ENCODE peak calls at places on chromosome 12, in ten cellular contexts. One of them, this sample, is unnamed.

GRCh38 chr12:67137256-67137655 is 131.9 kb upstream of the CAND1 start:
- DNase-seq in aorta: no peak
- DNase-seq in WERI-Rb-1: no peak
- DNase-seq in spleen: no peak
- DNase-seq in GM23248: peak; percentile 8
- DNase-seq in stomach: no peak
- DNase-seq in neuronal stem cell: no peak
- DNase-seq in RWPE1: peak; percentile 37
- DNase-seq in colonic mucosa: no peak
- DNase-seq in tibial nerve: no peak
- DNase-seq in this sample: no peak

GRCh38 chr12:131783915-131784541 is 44.2 kb upstream of the MMP17 start:
- DNase-seq in neuronal stem cell: no peak
- DNase-seq in stomach: no peak
- DNase-seq in aorta: no peak
- DNase-seq in tibial nerve: no peak
- DNase-seq in colonic mucosa: no peak
- DNase-seq in GM23248: peak; percentile 96
- DNase-seq in spleen: no peak
- DNase-seq in RWPE1: peak; percentile 65
- DNase-seq in WERI-Rb-1: no peak
- DNase-seq in this sample: no peak

GRCh38 chr12:22100952-22101748 is 55.1 kb downstream of the CMAS start:
- DNase-seq in neuronal stem cell: peak; percentile 43
- DNase-seq in aorta: peak; percentile 48
- DNase-seq in tibial nerve: peak; percentile 67
- DNase-seq in GM23248: peak; percentile 65
- DNase-seq in WERI-Rb-1: peak; percentile 69
- DNase-seq in spleen: no peak
- DNase-seq in RWPE1: no peak
- DNase-seq in colonic mucosa: peak; percentile 54
- DNase-seq in stomach: peak; percentile 46
- DNase-seq in this sample: peak; percentile 33

GRCh38 chr12:59904874-59905521 is 309.2 kb downstream of the SLC16A7 start:
- DNase-seq in neuronal stem cell: no peak
- DNase-seq in colonic mucosa: no peak
- DNase-seq in RWPE1: no peak
- DNase-seq in tibial nerve: no peak
- DNase-seq in WERI-Rb-1: no peak
- DNase-seq in GM23248: peak; percentile 90
- DNase-seq in spleen: no peak
- DNase-seq in stomach: no peak
- DNase-seq in aorta: no peak
- DNase-seq in this sample: no peak

GRCh38 chr12:74747305-74747704 is 209.7 kb downstream of the ATXN7L3B start:
- DNase-seq in colonic mucosa: no peak
- DNase-seq in spleen: no peak
- DNase-seq in WERI-Rb-1: no peak
- DNase-seq in tibial nerve: no peak
- DNase-seq in aorta: no peak
- DNase-seq in RWPE1: no peak
- DNase-seq in GM23248: peak; percentile 13
- DNase-seq in stomach: no peak
- DNase-seq in neuronal stem cell: no peak
- DNase-seq in this sample: no peak

GRCh38 chr12:26691234-26691970 is 141.6 kb downstream of the ITPR2 start:
- DNase-seq in spleen: no peak
- DNase-seq in WERI-Rb-1: no peak
- DNase-seq in RWPE1: peak; percentile 86
- DNase-seq in neuronal stem cell: peak; percentile 8
- DNase-seq in colonic mucosa: no peak
- DNase-seq in tibial nerve: no peak
- DNase-seq in stomach: no peak
- DNase-seq in GM23248: peak; percentile 95
- DNase-seq in aorta: peak; percentile 44
- DNase-seq in this sample: no peak

GRCh38 chr12:108641446-108642268 is 8.0 kb upstream of the SELPLG start:
- DNase-seq in tibial nerve: no peak
- DNase-seq in aorta: no peak
- DNase-seq in colonic mucosa: no peak
- DNase-seq in neuronal stem cell: no peak
- DNase-seq in RWPE1: no peak
- DNase-seq in WERI-Rb-1: no peak
- DNase-seq in stomach: no peak
- DNase-seq in spleen: peak; percentile 64
- DNase-seq in GM23248: no peak
- DNase-seq in this sample: no peak

GRCh38 chr12:45988259-45988658 is 2.1 kb downstream of the SCAF11 start:
- DNase-seq in WERI-Rb-1: no peak
- DNase-seq in spleen: no peak
- DNase-seq in colonic mucosa: no peak
- DNase-seq in stomach: no peak
- DNase-seq in aorta: no peak
- DNase-seq in GM23248: peak; percentile 86
- DNase-seq in tibial nerve: no peak
- DNase-seq in RWPE1: no peak
- DNase-seq in neuronal stem cell: no peak
- DNase-seq in this sample: no peak

GRCh38 chr12:96365604-96366230 is 34.5 kb downstream of the CDK17 start:
- DNase-seq in neuronal stem cell: no peak
- DNase-seq in WERI-Rb-1: no peak
- DNase-seq in aorta: no peak
- DNase-seq in spleen: no peak
- DNase-seq in stomach: no peak
- DNase-seq in colonic mucosa: no peak
- DNase-seq in tibial nerve: no peak
- DNase-seq in RWPE1: no peak
- DNase-seq in GM23248: peak; percentile 20
- DNase-seq in this sample: no peak

GRCh38 chr12:96366255-96366654 is 34.0 kb downstream of the CDK17 start:
- DNase-seq in stomach: no peak
- DNase-seq in colonic mucosa: no peak
- DNase-seq in tibial nerve: no peak
- DNase-seq in aorta: no peak
- DNase-seq in WERI-Rb-1: no peak
- DNase-seq in GM23248: no peak
- DNase-seq in spleen: no peak
- DNase-seq in RWPE1: no peak
- DNase-seq in neuronal stem cell: no peak
- DNase-seq in this sample: no peak

GRCh38 chr12:96368687-96369086 is 31.6 kb downstream of the CDK17 start:
- DNase-seq in colonic mucosa: no peak
- DNase-seq in tibial nerve: no peak
- DNase-seq in WERI-Rb-1: no peak
- DNase-seq in GM23248: no peak
- DNase-seq in stomach: no peak
- DNase-seq in aorta: no peak
- DNase-seq in spleen: no peak
- DNase-seq in RWPE1: no peak
- DNase-seq in neuronal stem cell: no peak
- DNase-seq in this sample: no peak

GRCh38 chr12:96371138-96371786 is 29.0 kb downstream of the CDK17 start:
- DNase-seq in spleen: no peak
- DNase-seq in colonic mucosa: no peak
- DNase-seq in tibial nerve: no peak
- DNase-seq in WERI-Rb-1: peak; percentile 44
- DNase-seq in RWPE1: no peak
- DNase-seq in stomach: no peak
- DNase-seq in GM23248: no peak
- DNase-seq in neuronal stem cell: no peak
- DNase-seq in aorta: no peak
- DNase-seq in this sample: no peak

DNA sequence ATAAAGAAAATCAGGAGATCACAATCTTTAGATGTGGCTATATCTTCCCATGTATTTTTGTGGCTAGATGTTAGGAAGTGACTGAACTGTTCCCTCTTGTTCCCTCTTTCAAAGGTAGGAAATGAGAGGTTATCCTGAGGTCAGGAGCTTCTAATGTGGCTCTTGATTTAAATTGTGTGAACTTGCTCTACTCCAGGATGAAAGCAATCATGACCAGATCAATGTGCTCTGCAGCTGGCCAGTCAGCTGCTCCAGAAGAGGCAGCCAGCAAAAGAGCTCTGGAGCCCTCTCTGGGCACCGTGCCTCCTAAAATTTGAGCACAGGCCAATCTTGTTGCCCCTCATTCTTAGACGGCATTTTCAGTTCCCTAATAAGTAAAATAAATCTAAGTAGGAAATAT is 32.0 kb downstream of the CDK17 start:
- DNase-seq in RWPE1: no peak
- DNase-seq in stomach: no peak
- DNase-seq in colonic mucosa: no peak
- DNase-seq in tibial nerve: no peak
- DNase-seq in spleen: no peak
- DNase-seq in WERI-Rb-1: no peak
- DNase-seq in neuronal stem cell: no peak
- DNase-seq in GM23248: peak; percentile 27
- DNase-seq in aorta: no peak
- DNase-seq in this sample: peak; percentile 44
- H3K27ac ChIP-seq in RWPE1: no peak overlapping the region
- H3K27ac ChIP-seq in stomach: no peak overlapping the region
- H3K27ac ChIP-seq in colonic mucosa: no peak overlapping the region
- H3K27ac ChIP-seq in tibial nerve: no peak overlapping the region
- H3K27ac ChIP-seq in spleen: no peak overlapping the region
- H3K27ac ChIP-seq in WERI-Rb-1: no peak overlapping the region
- H3K27ac ChIP-seq in neuronal stem cell: no peak overlapping the region
- H3K27ac ChIP-seq in GM23248: peak overlapping the region; percentile 1
- H3K27ac ChIP-seq in aorta: no peak overlapping the region
- H3K27ac ChIP-seq in this sample: no peak overlapping the region

DNA sequence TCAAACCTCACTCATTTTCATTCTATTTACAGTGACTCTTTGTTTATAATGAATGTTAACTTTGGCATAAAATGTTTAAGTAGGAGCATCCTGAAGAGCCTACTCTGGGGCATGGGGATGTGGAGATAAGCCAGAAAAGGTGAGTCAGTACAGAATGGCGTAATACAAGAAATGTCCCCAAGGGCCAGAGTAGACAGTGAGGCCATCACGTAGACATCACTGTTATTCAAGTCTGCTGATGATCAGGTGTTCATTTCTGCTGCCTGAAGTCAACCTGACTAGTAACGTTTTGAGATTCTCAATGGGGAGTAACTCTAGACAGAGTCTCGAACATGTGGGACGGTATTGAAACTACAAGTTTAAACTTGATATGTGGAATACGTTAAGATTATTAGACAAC is 47.6 kb upstream of the PKP2 start:
- DNase-seq in colonic mucosa: no peak
- DNase-seq in RWPE1: no peak
- DNase-seq in WERI-Rb-1: no peak
- DNase-seq in neuronal stem cell: no peak
- DNase-seq in GM23248: no peak
- DNase-seq in aorta: no peak
- DNase-seq in tibial nerve: no peak
- DNase-seq in spleen: no peak
- DNase-seq in stomach: no peak
- DNase-seq in this sample: no peak
- H3K27ac ChIP-seq in colonic mucosa: no peak overlapping the region
- H3K27ac ChIP-seq in RWPE1: no peak overlapping the region
- H3K27ac ChIP-seq in WERI-Rb-1: no peak overlapping the region
- H3K27ac ChIP-seq in neuronal stem cell: no peak overlapping the region
- H3K27ac ChIP-seq in GM23248: no peak overlapping the region
- H3K27ac ChIP-seq in aorta: no peak overlapping the region
- H3K27ac ChIP-seq in tibial nerve: no peak overlapping the region
- H3K27ac ChIP-seq in spleen: no peak overlapping the region
- H3K27ac ChIP-seq in stomach: no peak overlapping the region
- H3K27ac ChIP-seq in this sample: no peak overlapping the region

DNA sequence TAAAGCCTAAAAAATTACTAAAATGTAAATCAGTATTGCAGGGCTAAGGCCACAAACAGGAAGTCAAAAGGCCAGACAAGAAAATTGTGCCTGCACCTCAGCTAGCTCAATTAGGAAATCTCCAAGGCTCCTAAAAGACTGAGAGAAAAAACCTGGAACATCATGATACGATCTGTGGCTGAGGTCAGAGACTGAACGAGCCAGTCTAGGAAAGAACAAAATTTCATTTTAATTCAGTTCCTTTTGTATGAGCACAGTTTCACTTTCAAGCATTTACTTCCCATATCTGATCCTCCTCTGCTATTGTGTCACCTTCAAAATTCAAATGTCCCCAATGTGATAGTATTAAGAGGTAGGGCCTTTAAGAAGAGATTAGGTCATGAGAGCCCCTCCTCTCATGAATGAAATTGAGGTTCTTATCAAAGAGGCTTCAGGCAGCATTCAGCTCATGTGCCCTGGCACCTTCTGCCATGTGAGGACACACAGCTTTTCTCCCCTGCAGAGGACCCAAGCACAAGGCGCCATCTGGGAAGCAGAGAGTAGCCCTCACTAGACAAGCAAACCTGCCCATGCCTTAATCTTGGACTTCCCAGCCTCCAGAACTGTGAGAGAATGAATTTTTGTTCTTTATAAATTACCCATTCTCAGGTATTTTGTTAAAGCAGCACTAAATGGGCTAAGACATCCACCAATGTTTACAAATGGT is 14.9 kb downstream of the PRKAB1 start:
- DNase-seq in colonic mucosa: peak; percentile 26
- DNase-seq in stomach: no peak
- DNase-seq in tibial nerve: no peak
- DNase-seq in RWPE1: no peak
- DNase-seq in neuronal stem cell: no peak
- DNase-seq in spleen: no peak
- DNase-seq in GM23248: no peak
- DNase-seq in aorta: no peak
- DNase-seq in WERI-Rb-1: peak; percentile 63
- DNase-seq in this sample: no peak
- H3K27ac ChIP-seq in colonic mucosa: peak overlapping the region; percentile 85
- H3K27ac ChIP-seq in stomach: peak overlapping the region; percentile 73
- H3K27ac ChIP-seq in tibial nerve: peak overlapping the region; percentile 63
- H3K27ac ChIP-seq in RWPE1: no peak overlapping the region
- H3K27ac ChIP-seq in neuronal stem cell: no peak overlapping the region
- H3K27ac ChIP-seq in spleen: peak overlapping the region; percentile 73
- H3K27ac ChIP-seq in GM23248: peak overlapping the region; percentile 31
- H3K27ac ChIP-seq in aorta: no peak overlapping the region
- H3K27ac ChIP-seq in WERI-Rb-1: peak overlapping the region; percentile 27
- H3K27ac ChIP-seq in this sample: peak overlapping the region; percentile 35

GRCh38 chr12:31387011-31387410 is 61.1 kb upstream of the SINHCAF start:
- DNase-seq in WERI-Rb-1: no peak
- DNase-seq in tibial nerve: no peak
- DNase-seq in RWPE1: no peak
- DNase-seq in colonic mucosa: no peak
- DNase-seq in GM23248: no peak
- DNase-seq in neuronal stem cell: no peak
- DNase-seq in spleen: no peak
- DNase-seq in stomach: no peak
- DNase-seq in aorta: no peak
- DNase-seq in this sample: no peak

GRCh38 chr12:31390991-31391390 is 65.0 kb upstream of the SINHCAF start:
- DNase-seq in tibial nerve: no peak
- DNase-seq in WERI-Rb-1: no peak
- DNase-seq in spleen: no peak
- DNase-seq in GM23248: no peak
- DNase-seq in colonic mucosa: no peak
- DNase-seq in RWPE1: no peak
- DNase-seq in aorta: no peak
- DNase-seq in stomach: no peak
- DNase-seq in neuronal stem cell: no peak
- DNase-seq in this sample: no peak

GRCh38 chr12:31387466-31387865 is 61.5 kb upstream of the SINHCAF start:
- DNase-seq in tibial nerve: no peak
- DNase-seq in WERI-Rb-1: no peak
- DNase-seq in RWPE1: no peak
- DNase-seq in spleen: no peak
- DNase-seq in colonic mucosa: no peak
- DNase-seq in stomach: no peak
- DNase-seq in neuronal stem cell: peak; percentile 8
- DNase-seq in aorta: no peak
- DNase-seq in GM23248: no peak
- DNase-seq in this sample: no peak

GRCh38 chr12:31388713-31389112 is 62.8 kb upstream of the SINHCAF start:
- DNase-seq in tibial nerve: no peak
- DNase-seq in aorta: no peak
- DNase-seq in stomach: no peak
- DNase-seq in GM23248: no peak
- DNase-seq in WERI-Rb-1: no peak
- DNase-seq in colonic mucosa: peak; percentile 25
- DNase-seq in spleen: no peak
- DNase-seq in neuronal stem cell: no peak
- DNase-seq in RWPE1: no peak
- DNase-seq in this sample: no peak

DNA sequence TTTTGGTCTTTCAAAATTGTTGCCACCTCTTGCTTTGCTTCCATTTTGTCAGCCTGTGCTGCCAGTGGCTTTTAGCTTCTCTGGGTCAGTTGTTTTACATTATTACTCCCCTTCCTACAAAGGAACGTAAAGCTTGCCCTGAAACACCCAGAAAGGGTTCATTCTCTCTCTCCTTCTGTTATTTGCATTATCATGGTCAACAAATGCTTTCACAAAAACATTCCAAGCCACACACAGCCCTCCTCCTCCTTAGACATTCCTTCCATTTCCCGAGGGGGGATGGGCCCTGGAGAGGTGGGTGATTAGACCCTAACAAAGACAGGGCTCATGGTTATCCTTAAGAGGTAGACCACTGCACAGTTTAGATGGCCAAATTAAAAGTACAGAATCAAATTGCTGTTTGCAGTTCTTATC is 60.4 kb upstream of the SINHCAF start:
- DNase-seq in RWPE1: no peak
- DNase-seq in colonic mucosa: no peak
- DNase-seq in neuronal stem cell: peak; percentile 84
- DNase-seq in aorta: no peak
- DNase-seq in GM23248: no peak
- DNase-seq in spleen: no peak
- DNase-seq in WERI-Rb-1: no peak
- DNase-seq in stomach: no peak
- DNase-seq in tibial nerve: no peak
- DNase-seq in this sample: no peak
- H3K27ac ChIP-seq in RWPE1: no peak overlapping the region
- H3K27ac ChIP-seq in colonic mucosa: no peak overlapping the region
- H3K27ac ChIP-seq in neuronal stem cell: peak overlapping the region; percentile 73
- H3K27ac ChIP-seq in aorta: no peak overlapping the region
- H3K27ac ChIP-seq in GM23248: no peak overlapping the region
- H3K27ac ChIP-seq in spleen: no peak overlapping the region
- H3K27ac ChIP-seq in WERI-Rb-1: no peak overlapping the region
- H3K27ac ChIP-seq in stomach: no peak overlapping the region
- H3K27ac ChIP-seq in tibial nerve: no peak overlapping the region
- H3K27ac ChIP-seq in this sample: no peak overlapping the region

This sample was measured in thyroid gland.